ENCODE peak calls at places on chromosomes 4 and X, in seven cellular contexts. V is upper lobe of left lung, X is stomach, H is HepG2, U is tibial nerve, R is A549, E is esophagus muscularis mucosa. A is an unnamed sample.

GRCh38 chrX:9534686-9535085 is 69.8 kb downstream of the TBL1X start:
- DNase-seq in V (no peak), X (no peak), H (peak), U (no peak), R (no peak), E (no peak), A (no peak)

GRCh38 chr4:166198516-166198915 is 325.5 kb downstream of the TLL1 start:
- DNase-seq in V (no peak), X (no peak), H (no peak), U (no peak), R (no peak), E (no peak), A (no peak)

GRCh38 chrX:42616981-42617380 is 161.0 kb downstream of the PPP1R2C start:
- DNase-seq in V (no peak), X (no peak), H (no peak), U (no peak), R (no peak), E (no peak), A (no peak)

GRCh38 chrX:31743004-31743403 is 671.2 kb upstream of the FTHL17 start:
- DNase-seq in V (no peak), X (no peak), H (no peak), U (no peak), R (no peak), E (no peak), A (no peak)

GRCh38 chrX:38038501-38038900 is 32.1 kb downstream of the SYTL5 start:
- DNase-seq in V (no peak), X (no peak), H (no peak), U (no peak), R (no peak), E (no peak), A (no peak)

GRCh38 chr4:76752911-76753494 is 144.9 kb downstream of the SOWAHB start:
- DNase-seq in V (no peak), X (no peak), H (no peak), U (no peak), R (no peak), E (peak), A (no peak)

GRCh38 chrX:31301941-31302340 is 230.1 kb upstream of the FTHL17 start:
- DNase-seq in V (no peak), X (no peak), H (no peak), U (no peak), R (no peak), E (no peak), A (no peak)

GRCh38 chr4:72340803-72341431 is 228.1 kb downstream of the ADAMTS3 start:
- DNase-seq in V (no peak), X (no peak), H (no peak), U (no peak), R (no peak), E (no peak), A (no peak)

GRCh38 chr4:81405900-81406401 is 65.8 kb downstream of the RASGEF1B start:
- DNase-seq in V (no peak), X (peak), H (peak), U (peak), R (peak), E (no peak), A (peak)

DNA sequence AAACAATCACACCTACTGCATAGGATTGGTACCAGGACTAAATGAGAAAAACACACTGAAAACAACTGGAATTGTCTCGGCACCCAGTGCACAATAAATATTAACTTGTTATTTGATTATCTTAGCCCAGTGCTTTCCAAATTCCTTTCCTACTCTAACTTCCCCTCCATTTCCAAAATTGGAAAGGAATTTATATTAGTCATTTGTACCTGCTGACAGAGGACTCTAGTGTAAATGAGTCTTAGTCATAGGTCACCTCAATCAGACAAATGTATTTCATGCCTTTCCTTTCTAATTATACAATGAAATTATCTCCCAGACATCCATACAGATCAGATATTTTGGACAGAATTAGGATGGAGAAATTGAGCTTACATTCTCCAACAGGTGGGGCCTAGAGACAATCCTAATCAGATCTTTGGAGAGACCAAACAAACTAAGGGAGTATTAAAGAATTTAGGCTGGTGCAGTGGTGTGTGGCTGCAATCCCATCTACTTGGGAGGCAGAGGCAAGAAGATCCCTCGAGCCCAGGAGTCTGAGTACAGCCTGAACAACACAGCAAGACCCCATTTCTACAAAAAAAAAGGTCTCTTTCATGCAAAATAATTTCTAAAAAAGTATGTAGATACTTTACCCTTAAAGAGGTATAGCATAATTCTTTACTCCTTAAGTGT is 10.1 kb downstream of the SH3D19 start:
- DNase-seq in V (no peak), X (no peak), H (peak), U (no peak), R (no peak), E (no peak), A (no peak)
- TF ChIP-seq EP300 in V (peak), X (no peak), H (no peak), U (no peak), R (no peak), E (no peak), A (no peak)

GRCh38 chrX:124229374-124229773 is 103.1 kb upstream of the TEX13D start:
- DNase-seq in V (no peak), X (no peak), H (no peak), U (no peak), R (no peak), E (no peak), A (no peak)
- TF ChIP-seq EP300 in V (no peak), X (no peak), H (no peak), U (no peak), R (no peak), E (no peak), A (no peak)

GRCh38 chr4:80141543-80141942 is 55.8 kb upstream of the PRDM8 start:
- DNase-seq in V (no peak), X (no peak), H (no peak), U (no peak), R (no peak), E (no peak), A (no peak)
- TF ChIP-seq EP300 in V (no peak), X (no peak), H (no peak), U (no peak), R (no peak), E (no peak), A (no peak)

GRCh38 chr4:140935259-140935658 is 179.1 kb upstream of the TBC1D9 start:
- DNase-seq in V (no peak), X (no peak), H (no peak), U (no peak), R (no peak), E (no peak), A (no peak)
- TF ChIP-seq EP300 in V (no peak), X (no peak), H (no peak), U (no peak), R (no peak), E (no peak), A (no peak)

GRCh38 chr4:173074501-173074946 is 94.1 kb upstream of the GALNT7 start:
- DNase-seq in V (no peak), X (peak), H (no peak), U (no peak), R (peak), E (no peak), A (no peak)

GRCh38 chr4:173076903-173077629 is 91.5 kb upstream of the GALNT7 start:
- DNase-seq in V (no peak), X (no peak), H (no peak), U (no peak), R (no peak), E (no peak), A (no peak)

GRCh38 chr4:173073939-173074500 is 94.6 kb upstream of the GALNT7 start:
- DNase-seq in V (no peak), X (no peak), H (no peak), U (no peak), R (no peak), E (no peak), A (no peak)
- TF ChIP-seq EP300 in V (no peak), X (no peak), H (no peak), U (no peak), R (no peak), E (no peak), A (no peak)

GRCh38 chrX:40130207-40130606 is 32.4 kb upstream of the BCOR start:
- DNase-seq in V (no peak), X (no peak), H (no peak), U (no peak), R (peak), E (no peak), A (no peak)

GRCh38 chrX:40131644-40132376 is 34.1 kb upstream of the BCOR start:
- DNase-seq in V (no peak), X (no peak), H (no peak), U (no peak), R (no peak), E (no peak), A (no peak)

GRCh38 chrX:40127052-40127451 is 29.3 kb upstream of the BCOR start:
- DNase-seq in V (no peak), X (no peak), H (no peak), U (no peak), R (no peak), E (no peak), A (no peak)

DNA sequence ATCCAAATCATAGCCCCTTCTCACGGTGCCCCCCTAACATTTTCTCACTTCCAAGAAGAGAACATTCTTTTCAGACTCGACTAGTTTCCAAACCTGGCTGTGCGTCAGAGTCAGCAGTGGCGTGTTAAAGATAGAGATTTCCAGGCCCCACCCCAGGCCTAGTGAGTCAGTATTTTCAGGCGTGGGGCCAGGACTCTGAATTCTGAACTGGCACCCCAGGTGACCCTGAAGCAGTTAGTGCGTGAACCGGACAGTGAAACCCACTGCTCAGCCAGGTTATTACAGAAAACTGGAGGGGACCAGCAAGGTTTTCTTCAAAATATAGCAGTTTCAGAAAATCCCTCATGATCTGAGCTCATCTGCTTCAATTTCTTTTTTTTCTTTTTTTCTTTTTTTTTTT is 35.0 kb upstream of the BCOR start:
- DNase-seq in V (peak), X (peak), H (no peak), U (peak), R (peak), E (peak), A (peak)
- TF ChIP-seq EP300 in V (no peak), X (no peak), H (no peak), U (no peak), R (no peak), E (peak), A (no peak)

A was measured in ovary.